ENCODE peak calls at places on chromosomes 16 and 17, in five cellular contexts. One of them, this sample, is unnamed.

GRCh38 chr16:4233431-4233830 is 8.4 kb downstream of the SRL start:
- DNase-seq in stimulated activated CD4-positive, alpha-beta T cell treated with anti-CD3 and anti-CD28 coated beads, Interleukin-2, amount 100 ng/mL, for 48 hours: no peak
- DNase-seq in GM19239: no peak
- DNase-seq in H54: no peak
- DNase-seq in T-helper 2 cell treated with Interferon-gamma antibody and Interleukin-4, amounts not matched to agents 5 μg/mL and 100 μg/mL, for 36 hours: no peak
- DNase-seq in this sample: no peak

GRCh38 chr16:84040823-84041391 is 1.7 kb downstream of the SLC38A8 start:
- DNase-seq in stimulated activated CD4-positive, alpha-beta T cell treated with anti-CD3 and anti-CD28 coated beads, Interleukin-2, amount 100 ng/mL, for 48 hours: no peak
- DNase-seq in GM19239: no peak
- DNase-seq in H54: no peak
- DNase-seq in T-helper 2 cell treated with Interferon-gamma antibody and Interleukin-4, amounts not matched to agents 5 μg/mL and 100 μg/mL, for 36 hours: no peak
- DNase-seq in this sample: peak; percentile 85

GRCh38 chr16:14427371-14427948 is 202.6 kb downstream of the PARN start:
- DNase-seq in stimulated activated CD4-positive, alpha-beta T cell treated with anti-CD3 and anti-CD28 coated beads, Interleukin-2, amount 100 ng/mL, for 48 hours: no peak
- DNase-seq in GM19239: no peak
- DNase-seq in H54: peak; percentile 55
- DNase-seq in T-helper 2 cell treated with Interferon-gamma antibody and Interleukin-4, amounts not matched to agents 5 μg/mL and 100 μg/mL, for 36 hours: no peak
- DNase-seq in this sample: peak; percentile 39

GRCh38 chr16:71840052-71840451 is 5.7 kb upstream of the ATXN1L start:
- DNase-seq in stimulated activated CD4-positive, alpha-beta T cell treated with anti-CD3 and anti-CD28 coated beads, Interleukin-2, amount 100 ng/mL, for 48 hours: no peak
- DNase-seq in GM19239: no peak
- DNase-seq in H54: no peak
- DNase-seq in T-helper 2 cell treated with Interferon-gamma antibody and Interleukin-4, amounts not matched to agents 5 μg/mL and 100 μg/mL, for 36 hours: no peak
- DNase-seq in this sample: no peak

GRCh38 chr17:71224824-71225575 is 895.8 kb upstream of the SOX9 start:
- DNase-seq in stimulated activated CD4-positive, alpha-beta T cell treated with anti-CD3 and anti-CD28 coated beads, Interleukin-2, amount 100 ng/mL, for 48 hours: no peak
- DNase-seq in GM19239: no peak
- DNase-seq in H54: no peak
- DNase-seq in T-helper 2 cell treated with Interferon-gamma antibody and Interleukin-4, amounts not matched to agents 5 μg/mL and 100 μg/mL, for 36 hours: no peak
- DNase-seq in this sample: peak; percentile 39

GRCh38 chr17:927611-928461 is 51.7 kb downstream of the NXN start:
- DNase-seq in stimulated activated CD4-positive, alpha-beta T cell treated with anti-CD3 and anti-CD28 coated beads, Interleukin-2, amount 100 ng/mL, for 48 hours: no peak
- DNase-seq in GM19239: no peak
- DNase-seq in H54: peak; percentile 75
- DNase-seq in T-helper 2 cell treated with Interferon-gamma antibody and Interleukin-4, amounts not matched to agents 5 μg/mL and 100 μg/mL, for 36 hours: no peak
- DNase-seq in this sample: peak; percentile 92

GRCh38 chr16:10592611-10593010 is 12.2 kb upstream of the EMP2 start:
- DNase-seq in stimulated activated CD4-positive, alpha-beta T cell treated with anti-CD3 and anti-CD28 coated beads, Interleukin-2, amount 100 ng/mL, for 48 hours: no peak
- DNase-seq in GM19239: no peak
- DNase-seq in H54: no peak
- DNase-seq in T-helper 2 cell treated with Interferon-gamma antibody and Interleukin-4, amounts not matched to agents 5 μg/mL and 100 μg/mL, for 36 hours: no peak
- DNase-seq in this sample: no peak

GRCh38 chr17:82838386-82839063 is 1.3 kb downstream of the ZNF750 start:
- DNase-seq in stimulated activated CD4-positive, alpha-beta T cell treated with anti-CD3 and anti-CD28 coated beads, Interleukin-2, amount 100 ng/mL, for 48 hours: no peak
- DNase-seq in GM19239: no peak
- DNase-seq in H54: no peak
- DNase-seq in T-helper 2 cell treated with Interferon-gamma antibody and Interleukin-4, amounts not matched to agents 5 μg/mL and 100 μg/mL, for 36 hours: no peak
- DNase-seq in this sample: no peak

GRCh38 chr16:85680352-85680944 is 8.3 kb downstream of the GINS2 start:
- DNase-seq in stimulated activated CD4-positive, alpha-beta T cell treated with anti-CD3 and anti-CD28 coated beads, Interleukin-2, amount 100 ng/mL, for 48 hours: no peak
- DNase-seq in GM19239: no peak
- DNase-seq in H54: no peak
- DNase-seq in T-helper 2 cell treated with Interferon-gamma antibody and Interleukin-4, amounts not matched to agents 5 μg/mL and 100 μg/mL, for 36 hours: no peak
- DNase-seq in this sample: no peak

GRCh38 chr16:48321307-48322036 is 63.7 kb downstream of the SIAH1 start:
- DNase-seq in stimulated activated CD4-positive, alpha-beta T cell treated with anti-CD3 and anti-CD28 coated beads, Interleukin-2, amount 100 ng/mL, for 48 hours: no peak
- DNase-seq in GM19239: no peak
- DNase-seq in H54: no peak
- DNase-seq in T-helper 2 cell treated with Interferon-gamma antibody and Interleukin-4, amounts not matched to agents 5 μg/mL and 100 μg/mL, for 36 hours: no peak
- DNase-seq in this sample: peak; percentile 22

GRCh38 chr17:57608369-57609124 is 136.6 kb downstream of the CCDC182 start:
- DNase-seq in stimulated activated CD4-positive, alpha-beta T cell treated with anti-CD3 and anti-CD28 coated beads, Interleukin-2, amount 100 ng/mL, for 48 hours: no peak
- DNase-seq in GM19239: no peak
- DNase-seq in H54: no peak
- DNase-seq in T-helper 2 cell treated with Interferon-gamma antibody and Interleukin-4, amounts not matched to agents 5 μg/mL and 100 μg/mL, for 36 hours: no peak
- DNase-seq in this sample: no peak

GRCh38 chr17:29572691-29573557 is 4.4 kb downstream of the TP53I13 start:
- DNase-seq in stimulated activated CD4-positive, alpha-beta T cell treated with anti-CD3 and anti-CD28 coated beads, Interleukin-2, amount 100 ng/mL, for 48 hours: peak; percentile 40
- DNase-seq in GM19239: no peak
- DNase-seq in H54: no peak
- DNase-seq in T-helper 2 cell treated with Interferon-gamma antibody and Interleukin-4, amounts not matched to agents 5 μg/mL and 100 μg/mL, for 36 hours: peak; percentile 57
- DNase-seq in this sample: no peak

GRCh38 chr17:62627219-62627903 is at the start of gene MRC2:
- DNase-seq in stimulated activated CD4-positive, alpha-beta T cell treated with anti-CD3 and anti-CD28 coated beads, Interleukin-2, amount 100 ng/mL, for 48 hours: peak; percentile 30
- DNase-seq in GM19239: no peak
- DNase-seq in H54: peak; percentile 87
- DNase-seq in T-helper 2 cell treated with Interferon-gamma antibody and Interleukin-4, amounts not matched to agents 5 μg/mL and 100 μg/mL, for 36 hours: peak; percentile 20
- DNase-seq in this sample: peak; percentile 80

GRCh38 chr17:40348136-40348504 is 16.4 kb downstream of the GJD3 start:
- DNase-seq in stimulated activated CD4-positive, alpha-beta T cell treated with anti-CD3 and anti-CD28 coated beads, Interleukin-2, amount 100 ng/mL, for 48 hours: no peak
- DNase-seq in GM19239: no peak
- DNase-seq in H54: no peak
- DNase-seq in T-helper 2 cell treated with Interferon-gamma antibody and Interleukin-4, amounts not matched to agents 5 μg/mL and 100 μg/mL, for 36 hours: no peak
- DNase-seq in this sample: no peak

GRCh38 chr16:27235055-27235937 is 32.0 kb downstream of the KDM8 start:
- DNase-seq in stimulated activated CD4-positive, alpha-beta T cell treated with anti-CD3 and anti-CD28 coated beads, Interleukin-2, amount 100 ng/mL, for 48 hours: peak; percentile 65
- DNase-seq in GM19239: no peak
- DNase-seq in H54: peak; percentile 68
- DNase-seq in T-helper 2 cell treated with Interferon-gamma antibody and Interleukin-4, amounts not matched to agents 5 μg/mL and 100 μg/mL, for 36 hours: peak; percentile 92
- DNase-seq in this sample: peak; percentile 90

GRCh38 chr17:43940630-43941029 is 1.6 kb downstream of the PPY start:
- DNase-seq in stimulated activated CD4-positive, alpha-beta T cell treated with anti-CD3 and anti-CD28 coated beads, Interleukin-2, amount 100 ng/mL, for 48 hours: no peak
- DNase-seq in GM19239: no peak
- DNase-seq in H54: peak; percentile 30
- DNase-seq in T-helper 2 cell treated with Interferon-gamma antibody and Interleukin-4, amounts not matched to agents 5 μg/mL and 100 μg/mL, for 36 hours: no peak
- DNase-seq in this sample: peak; percentile 25

GRCh38 chr17:4582101-4582501 is 2.2 kb upstream of the SMTNL2 start:
- DNase-seq in stimulated activated CD4-positive, alpha-beta T cell treated with anti-CD3 and anti-CD28 coated beads, Interleukin-2, amount 100 ng/mL, for 48 hours: no peak
- DNase-seq in GM19239: no peak
- DNase-seq in H54: no peak
- DNase-seq in T-helper 2 cell treated with Interferon-gamma antibody and Interleukin-4, amounts not matched to agents 5 μg/mL and 100 μg/mL, for 36 hours: no peak
- DNase-seq in this sample: no peak

GRCh38 chr16:88714420-88715302 is 8.4 kb downstream of the CTU2 start:
- DNase-seq in stimulated activated CD4-positive, alpha-beta T cell treated with anti-CD3 and anti-CD28 coated beads, Interleukin-2, amount 100 ng/mL, for 48 hours: no peak
- DNase-seq in GM19239: no peak
- DNase-seq in H54: no peak
- DNase-seq in T-helper 2 cell treated with Interferon-gamma antibody and Interleukin-4, amounts not matched to agents 5 μg/mL and 100 μg/mL, for 36 hours: no peak
- DNase-seq in this sample: no peak